ENCODE peak calls at places on chromosomes 4 and X, in four cellular contexts. Y is endothelial cell of umbilical vein, F is HCT116, B is adrenal gland. S is an unnamed sample.
A peak's percentile ranks its signal among the peaks of the same experiment; 100 is the strongest.

GRCh38 chr4:176052744-176053143 is 12.9 kb upstream of the WDR17 start:
- DNase-seq in Y (no peak), B (no peak), F (no peak), S (no peak)

GRCh38 chrX:1307626-1308340 is 28.8 kb upstream of the IL3RA start:
- DNase-seq in B (no peak), F (no peak), Y (no peak), S (no peak)

GRCh38 chrX:47587091-47587891 is 5.1 kb downstream of the TIMP1 start:
- DNase-seq in F (no peak), Y (no peak), B (no peak), S (no peak)

GRCh38 chr4:73222466-73223257 is 35.9 kb downstream of the ANKRD17 start:
- DNase-seq in F (peak; percentile 83), Y (peak; percentile 96), B (peak; percentile 87), S (peak; percentile 79)

GRCh38 chr4:91827914-91828313 is 475.9 kb upstream of the GRID2 start:
- DNase-seq in B (no peak), F (no peak), Y (no peak), S (no peak)

GRCh38 chr4:174352405-174352804 is 68.7 kb downstream of the CEP44 start:
- DNase-seq in Y (no peak), B (no peak), F (no peak), S (no peak)

GRCh38 chr4:8778301-8778700 is 93.3 kb downstream of the HMX1 start:
- DNase-seq in Y (no peak), F (no peak), B (no peak), S (no peak)

GRCh38 chrX:150898343-150899190 is at the start of gene CD99L2:
- DNase-seq in Y (peak; percentile 80), B (peak; percentile 90), F (peak; percentile 61), S (peak; percentile 91)

GRCh38 chr4:25560605-25561004 is 95.0 kb upstream of the SLC34A2 start:
- DNase-seq in F (no peak), B (no peak), Y (no peak), S (no peak)

GRCh38 chr4:188665466-188665865 is 526.2 kb downstream of the TRIML1 start:
- DNase-seq in Y (no peak), B (no peak), F (no peak), S (no peak)

GRCh38 chr4:159232465-159233106 is 129.7 kb downstream of the RAPGEF2 start:
- DNase-seq in B (no peak), F (no peak), Y (no peak), S (no peak)

GRCh38 chr4:98802673-98803286 is 126.2 kb downstream of the EIF4E start:
- DNase-seq in B (no peak), Y (peak; percentile 12), F (no peak), S (no peak)

GRCh38 chr4:5980436-5981155 is 37.6 kb downstream of the C4orf50 start:
- DNase-seq in F (peak; percentile 7), B (no peak), Y (no peak), S (no peak)

GRCh38 chrX:17052210-17052609 is 105.8 kb downstream of the REPS2 start:
- DNase-seq in B (no peak), F (no peak), Y (no peak), S (no peak)

GRCh38 chr4:21879187-21879586 is 69.4 kb downstream of the KCNIP4 start:
- DNase-seq in F (no peak), B (no peak), Y (peak; percentile 22), S (no peak)

GRCh38 chr4:85783483-85783882 is 308.5 kb downstream of the ARHGAP24 start:
- DNase-seq in F (no peak), Y (peak; percentile 95), B (no peak), S (no peak)

GRCh38 chr4:119136541-119136940 is 909 bp downstream of the MYOZ2 start:
- DNase-seq in B (no peak), Y (no peak), F (no peak), S (no peak)

GRCh38 chrX:118355225-118355920 is 9.5 kb downstream of the WDR44 start:
- DNase-seq in Y (peak; percentile 49), B (no peak), F (no peak), S (no peak)

GRCh38 chr4:77473509-77473908 is 132.1 kb upstream of the CXCL13 start:
- DNase-seq in B (no peak), F (peak; percentile 39), Y (peak; percentile 16), S (no peak)

GRCh38 chrX:151714367-151714766 is 1.5 kb upstream of the FATE1 start:
- DNase-seq in F (no peak), Y (no peak), B (no peak), S (no peak)

GRCh38 chr4:111045992-111046391 is 423.1 kb upstream of the PITX2 start:
- DNase-seq in B (no peak), F (no peak), Y (no peak), S (no peak)

GRCh38 chr4:115357767-115358166 is 244.3 kb upstream of the NDST4 start:
- DNase-seq in B (no peak), Y (no peak), F (no peak), S (no peak)

GRCh38 chr4:183261953-183262775 is 57.9 kb downstream of the CLDN22 start:
- DNase-seq in F (peak; percentile 56), Y (peak; percentile 74), B (peak; percentile 94), S (peak; percentile 91)

GRCh38 chr4:48949086-48949485 is 37.0 kb upstream of the CWH43 start:
- DNase-seq in B (no peak), Y (no peak), F (no peak), S (no peak)

GRCh38 chr4:104487105-104487504 is 7.6 kb downstream of the CXXC4 start:
- DNase-seq in Y (no peak), F (no peak), B (no peak), S (peak; percentile 20)

GRCh38 chrX:17411189-17411588 is 36.2 kb downstream of the NHS start:
- DNase-seq in Y (no peak), B (no peak), F (no peak), S (no peak)

GRCh38 chr4:110852793-110853192 is 229.9 kb upstream of the PITX2 start:
- DNase-seq in Y (no peak), F (no peak), B (no peak), S (no peak)

GRCh38 chr4:41620594-41621256 is 82.8 kb downstream of the LIMCH1 start:
- DNase-seq in B (peak; percentile 65), Y (no peak), F (no peak), S (no peak)

GRCh38 chr4:53116959-53117358 is 248.9 kb downstream of the SCFD2 start:
- DNase-seq in F (no peak), B (no peak), Y (no peak), S (peak; percentile 55)

GRCh38 chrX:135520553-135521404 is at the start of gene INTS6L:
- DNase-seq in Y (peak; percentile 91), B (peak; percentile 96), F (peak; percentile 67), S (peak; percentile 93)

GRCh38 chrX:135520022-135520552 is 373 bp upstream of the INTS6L start:
- DNase-seq in F (no peak), B (peak; percentile 69), Y (no peak), S (peak; percentile 28)

GRCh38 chrX:135522132-135522530 is 1.7 kb downstream of the INTS6L start:
- DNase-seq in Y (no peak), B (no peak), F (no peak), S (no peak)

GRCh38 chrX:135522878-135523693 is 2.6 kb downstream of the INTS6L start:
- DNase-seq in Y (no peak), B (no peak), F (no peak), S (no peak)

DNA sequence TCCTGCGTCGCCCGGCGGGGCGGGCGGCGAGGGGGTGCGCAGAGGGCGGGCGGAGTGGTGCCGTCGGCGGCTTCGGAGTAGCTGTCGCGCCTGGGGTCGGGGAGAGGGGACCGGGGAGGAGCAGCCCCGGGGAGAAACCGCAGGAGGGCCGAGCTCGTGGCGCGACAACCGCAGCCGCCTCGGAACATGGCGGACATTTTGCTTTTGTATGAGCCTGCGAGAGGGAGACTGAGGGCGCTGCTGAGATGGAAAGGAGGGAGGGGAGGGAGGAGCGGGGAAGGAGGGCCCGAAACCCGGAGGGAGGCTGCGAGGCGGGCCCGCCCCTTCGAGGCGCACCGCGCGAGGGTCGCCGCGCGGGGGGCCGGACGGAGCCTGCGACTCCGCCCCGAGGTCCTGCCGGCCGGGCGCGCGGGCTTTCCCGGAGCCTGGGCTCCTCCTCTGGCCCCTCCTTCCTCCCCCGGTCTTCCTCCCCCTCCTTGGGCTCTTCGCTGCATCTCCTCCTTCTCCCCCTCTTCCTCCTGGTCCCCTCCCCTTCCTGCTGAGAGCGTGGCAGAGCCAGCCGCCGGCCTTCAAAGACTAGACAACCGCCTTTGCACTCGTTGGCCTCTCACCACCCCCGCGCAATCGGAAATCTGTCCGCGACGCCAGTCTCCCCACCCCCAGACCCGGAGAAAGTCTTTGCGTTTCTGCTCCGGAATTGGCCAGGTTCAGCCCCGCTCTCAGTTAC is 1.1 kb downstream of the INTS6L start:
- DNase-seq in B (peak; percentile 93), Y (peak; percentile 87), F (peak; percentile 49), S (peak; percentile 89)
- TF ChIP-seq POLR2A in B (peak; percentile 76), Y (peak; percentile 57), F (no peak), S (no peak)

GRCh38 chrX:109344666-109345065 is 137.2 kb downstream of the GUCY2F start:
- DNase-seq in B (no peak), F (no peak), Y (peak; percentile 70), S (no peak)

GRCh38 chrX:109347618-109348017 is 134.3 kb downstream of the GUCY2F start:
- DNase-seq in F (peak; percentile 19), Y (peak; percentile 72), B (no peak), S (no peak)

GRCh38 chrX:109350621-109351020 is 131.3 kb downstream of the GUCY2F start:
- DNase-seq in B (no peak), F (no peak), Y (no peak), S (no peak)

GRCh38 chrX:109350051-109350450 is 131.8 kb downstream of the GUCY2F start:
- DNase-seq in B (no peak), Y (no peak), F (no peak), S (no peak)

GRCh38 chrX:109345866-109346265 is 136.0 kb downstream of the GUCY2F start:
- DNase-seq in Y (peak; percentile 84), B (no peak), F (no peak), S (no peak)
- H3K4me3 ChIP-seq in Y (no peak overlapping the region), B (no peak overlapping the region), F (no peak overlapping the region), S (no peak overlapping the region)

GRCh38 chr4:38821739-38822138 is 17.1 kb upstream of the TLR1 start:
- DNase-seq in B (no peak), F (no peak), Y (no peak), S (no peak)

GRCh38 chr4:38820329-38821061 is 15.9 kb upstream of the TLR1 start:
- DNase-seq in Y (no peak), F (no peak), B (no peak), S (no peak)

GRCh38 chr4:38819569-38819968 is 15.0 kb upstream of the TLR1 start:
- DNase-seq in Y (no peak), B (no peak), F (no peak), S (no peak)

GRCh38 chr4:38815879-38816782 is 11.5 kb upstream of the TLR1 start:
- DNase-seq in B (no peak), Y (no peak), F (no peak), S (no peak)

GRCh38 chr4:38818441-38818976 is 13.9 kb upstream of the TLR1 start:
- DNase-seq in F (no peak), B (no peak), Y (no peak), S (no peak)
- H3K4me1 ChIP-seq in F (no peaks in the 10 kb centered on the region), B (no peaks in the 10 kb centered on the region), Y (no peaks in the 10 kb centered on the region), S (no peaks in the 10 kb centered on the region)

GRCh38 chr4:15005474-15006115 is 3.3 kb downstream of the CPEB2 start:
- DNase-seq in F (no peak), Y (peak; percentile 27), B (no peak), S (no peak)

GRCh38 chr4:15006416-15007024 is 4.2 kb downstream of the CPEB2 start:
- DNase-seq in B (no peak), F (no peak), Y (peak; percentile 58), S (no peak)

GRCh38 chr4:15003891-15004700 is 1.8 kb downstream of the CPEB2 start:
- DNase-seq in Y (peak; percentile 30), F (no peak), B (peak; percentile 72), S (peak; percentile 42)

GRCh38 chr4:15003441-15003890 is 1.2 kb downstream of the CPEB2 start:
- DNase-seq in F (no peak), B (peak; percentile 78), Y (no peak), S (peak; percentile 38)

GRCh38 chr4:15004701-15005301 is 2.5 kb downstream of the CPEB2 start:
- DNase-seq in B (peak; percentile 92), F (no peak), Y (peak; percentile 71), S (peak; percentile 80)
- TF ChIP-seq POLR2A in B (peak; percentile 91), F (no peak), Y (no peak), S (no peak)